ENCODE peak calls at places on chromosomes 16 and 17, in six cellular contexts. J, L, I, W, Z and P are unnamed samples.

GRCh38 chr16:29844575-29845331 is 18.3 kb downstream of the CDIPT start:
- DNase-seq in I (no peak), J (no peak), L (no peak), Z (no peak), W (peak; percentile 80), P (no peak)

GRCh38 chr17:66667491-66668030 is 167.4 kb upstream of the CACNG5 start:
- DNase-seq in W (no peak), L (peak; percentile 44), I (peak; percentile 40), Z (no peak), J (peak; percentile 62), P (peak; percentile 43)

GRCh38 chr16:84527486-84528269 is 23.2 kb upstream of the MEAK7 start:
- DNase-seq in L (no peak), Z (peak; percentile 63), I (no peak), W (no peak), J (no peak), P (no peak)

GRCh38 chr17:34721326-34721725 is 141.9 kb downstream of the TMEM132E start:
- DNase-seq in J (no peak), I (no peak), Z (no peak), W (no peak), L (no peak), P (no peak)

GRCh38 chr17:5431929-5432556 is 6.9 kb downstream of the C1QBP start:
- DNase-seq in Z (no peak), L (no peak), J (no peak), I (no peak), W (no peak), P (no peak)

GRCh38 chr17:73613271-73613941 is 30.8 kb downstream of the SDK2 start:
- DNase-seq in Z (no peak), W (no peak), I (no peak), J (no peak), L (no peak), P (no peak)

GRCh38 chr17:48541574-48542113 is 3.3 kb downstream of the HOXB2 start:
- DNase-seq in L (peak; percentile 29), I (peak; percentile 17), Z (peak; percentile 81), W (no peak), J (peak; percentile 57), P (peak; percentile 35)

GRCh38 chr17:78763561-78763960 is 18.5 kb downstream of the CYTH1 start:
- DNase-seq in Z (no peak), W (no peak), J (no peak), I (no peak), L (no peak), P (no peak)

GRCh38 chr16:55567382-55567781 is 898 bp downstream of the CAPNS2 start:
- DNase-seq in W (no peak), Z (no peak), L (no peak), J (no peak), I (no peak), P (no peak)

GRCh38 chr17:64147110-64148016 is 17.4 kb upstream of the ERN1 start:
- DNase-seq in Z (no peak), I (no peak), J (no peak), W (peak; percentile 30), L (no peak), P (no peak)

GRCh38 chr16:48165961-48166578 is 10.3 kb upstream of the ABCC12 start:
- DNase-seq in L (no peak), Z (no peak), J (no peak), W (no peak), I (no peak), P (no peak)

GRCh38 chr16:69187891-69188451 is 1.0 kb downstream of the SNTB2 start:
- DNase-seq in L (peak; percentile 15), Z (no peak), W (peak; percentile 70), J (peak; percentile 45), I (peak; percentile 24), P (no peak)

GRCh38 chr16:82915139-82915824 is 288.5 kb downstream of the CDH13 start:
- DNase-seq in W (no peak), I (no peak), J (no peak), L (no peak), Z (no peak), P (no peak)